ENCODE peak calls at places on chromosomes 7 and 10, in six cellular contexts. One of them, this sample, is unnamed.

GRCh38 chr10:7484456-7485266 is 73.8 kb upstream of the SFMBT2 start:
- DNase-seq in body of pancreas: no peak
- DNase-seq in colonic mucosa: peak; percentile 23
- DNase-seq in suprapubic skin: no peak
- DNase-seq in thoracic aorta: no peak
- DNase-seq in mammary epithelial cell: no peak
- DNase-seq in this sample: no peak

GRCh38 chr10:71920540-71921318 is 43.5 kb upstream of the CHST3 start:
- DNase-seq in body of pancreas: no peak
- DNase-seq in colonic mucosa: peak; percentile 80
- DNase-seq in suprapubic skin: no peak
- DNase-seq in thoracic aorta: no peak
- DNase-seq in mammary epithelial cell: peak; percentile 73
- DNase-seq in this sample: no peak

GRCh38 chr10:24929056-24929544 is 23.3 kb downstream of the PRTFDC1 start:
- DNase-seq in body of pancreas: no peak
- DNase-seq in colonic mucosa: no peak
- DNase-seq in suprapubic skin: no peak
- DNase-seq in thoracic aorta: no peak
- DNase-seq in mammary epithelial cell: no peak
- DNase-seq in this sample: no peak

GRCh38 chr7:99379043-99379577 is 4.6 kb downstream of the ARPC1B start:
- DNase-seq in body of pancreas: no peak
- DNase-seq in colonic mucosa: peak; percentile 54
- DNase-seq in suprapubic skin: peak; percentile 86
- DNase-seq in thoracic aorta: peak; percentile 55
- DNase-seq in mammary epithelial cell: peak; percentile 88
- DNase-seq in this sample: peak; percentile 71

GRCh38 chr10:76884673-76885275 is 752.8 kb downstream of the KCNMA1 start:
- DNase-seq in body of pancreas: no peak
- DNase-seq in colonic mucosa: no peak
- DNase-seq in suprapubic skin: no peak
- DNase-seq in thoracic aorta: no peak
- DNase-seq in mammary epithelial cell: no peak
- DNase-seq in this sample: no peak

GRCh38 chr10:32308027-32308603 is 38.8 kb downstream of the EPC1 start:
- DNase-seq in body of pancreas: no peak
- DNase-seq in colonic mucosa: no peak
- DNase-seq in suprapubic skin: no peak
- DNase-seq in thoracic aorta: no peak
- DNase-seq in mammary epithelial cell: no peak
- DNase-seq in this sample: no peak

GRCh38 chr10:127976286-127976685 is 69.4 kb downstream of the PTPRE start:
- DNase-seq in body of pancreas: no peak
- DNase-seq in colonic mucosa: no peak
- DNase-seq in suprapubic skin: no peak
- DNase-seq in thoracic aorta: no peak
- DNase-seq in mammary epithelial cell: no peak
- DNase-seq in this sample: no peak

GRCh38 chr7:66255533-66256100 is 50.5 kb downstream of the TPST1 start:
- DNase-seq in body of pancreas: no peak
- DNase-seq in colonic mucosa: no peak
- DNase-seq in suprapubic skin: no peak
- DNase-seq in thoracic aorta: no peak
- DNase-seq in mammary epithelial cell: peak; percentile 72
- DNase-seq in this sample: peak; percentile 26

GRCh38 chr7:34430456-34430855 is 227.6 kb upstream of the NPSR1 start:
- DNase-seq in body of pancreas: no peak
- DNase-seq in colonic mucosa: no peak
- DNase-seq in suprapubic skin: no peak
- DNase-seq in thoracic aorta: no peak
- DNase-seq in mammary epithelial cell: peak; percentile 55
- DNase-seq in this sample: peak; percentile 54

GRCh38 chr7:37817219-37817618 is 31.2 kb upstream of the NME8 start:
- DNase-seq in body of pancreas: no peak
- DNase-seq in colonic mucosa: no peak
- DNase-seq in suprapubic skin: no peak
- DNase-seq in thoracic aorta: no peak
- DNase-seq in mammary epithelial cell: no peak
- DNase-seq in this sample: no peak

GRCh38 chr10:114697061-114697598 is 39.1 kb upstream of the ABLIM1 start:
- DNase-seq in body of pancreas: no peak
- DNase-seq in colonic mucosa: no peak
- DNase-seq in suprapubic skin: no peak
- DNase-seq in thoracic aorta: no peak
- DNase-seq in mammary epithelial cell: peak; percentile 85
- DNase-seq in this sample: peak; percentile 69

GRCh38 chr7:101934618-101935017 is 117.2 kb downstream of the CUX1 start:
- DNase-seq in body of pancreas: no peak
- DNase-seq in colonic mucosa: peak; percentile 59
- DNase-seq in suprapubic skin: no peak
- DNase-seq in thoracic aorta: no peak
- DNase-seq in mammary epithelial cell: no peak
- DNase-seq in this sample: no peak

GRCh38 chr7:155198901-155199845 is 98.5 kb upstream of the INSIG1 start:
- DNase-seq in body of pancreas: no peak
- DNase-seq in colonic mucosa: no peak
- DNase-seq in suprapubic skin: no peak
- DNase-seq in thoracic aorta: no peak
- DNase-seq in mammary epithelial cell: peak; percentile 70
- DNase-seq in this sample: no peak

GRCh38 chr7:25839084-25839769 is 312.8 kb upstream of the NFE2L3 start:
- DNase-seq in body of pancreas: no peak
- DNase-seq in colonic mucosa: no peak
- DNase-seq in suprapubic skin: no peak
- DNase-seq in thoracic aorta: no peak
- DNase-seq in mammary epithelial cell: no peak
- DNase-seq in this sample: peak; percentile 10
- TF ChIP-seq CTCF in body of pancreas: no peak
- TF ChIP-seq CTCF in colonic mucosa: peak; percentile 26
- TF ChIP-seq CTCF in suprapubic skin: no peak
- TF ChIP-seq CTCF in thoracic aorta: peak; percentile 10
- TF ChIP-seq CTCF in mammary epithelial cell: peak; percentile 45
- TF ChIP-seq CTCF in this sample: peak; percentile 26

GRCh38 chr10:86164216-86164774 is 202.3 kb downstream of the GRID1 start:
- DNase-seq in body of pancreas: no peak
- DNase-seq in colonic mucosa: peak; percentile 23
- DNase-seq in suprapubic skin: peak; percentile 16
- DNase-seq in thoracic aorta: no peak
- DNase-seq in mammary epithelial cell: no peak
- DNase-seq in this sample: no peak

GRCh38 chr10:86162036-86162435 is 204.6 kb downstream of the GRID1 start:
- DNase-seq in body of pancreas: no peak
- DNase-seq in colonic mucosa: no peak
- DNase-seq in suprapubic skin: no peak
- DNase-seq in thoracic aorta: no peak
- DNase-seq in mammary epithelial cell: no peak
- DNase-seq in this sample: no peak

GRCh38 chr10:86160890-86161585 is 205.6 kb downstream of the GRID1 start:
- DNase-seq in body of pancreas: no peak
- DNase-seq in colonic mucosa: no peak
- DNase-seq in suprapubic skin: peak; percentile 18
- DNase-seq in thoracic aorta: no peak
- DNase-seq in mammary epithelial cell: no peak
- DNase-seq in this sample: peak; percentile 50

GRCh38 chr10:86163522-86164215 is 202.9 kb downstream of the GRID1 start:
- DNase-seq in body of pancreas: no peak
- DNase-seq in colonic mucosa: peak; percentile 49
- DNase-seq in suprapubic skin: peak; percentile 30
- DNase-seq in thoracic aorta: no peak
- DNase-seq in mammary epithelial cell: no peak
- DNase-seq in this sample: no peak

GRCh38 chr10:86162696-86163400 is 203.7 kb downstream of the GRID1 start:
- DNase-seq in body of pancreas: no peak
- DNase-seq in colonic mucosa: no peak
- DNase-seq in suprapubic skin: peak; percentile 37
- DNase-seq in thoracic aorta: no peak
- DNase-seq in mammary epithelial cell: no peak
- DNase-seq in this sample: no peak
- H3K27ac ChIP-seq in body of pancreas: no peak overlapping the region
- H3K27ac ChIP-seq in colonic mucosa: no peak overlapping the region
- H3K27ac ChIP-seq in suprapubic skin: no peak overlapping the region
- H3K27ac ChIP-seq in thoracic aorta: no peak overlapping the region
- H3K27ac ChIP-seq in mammary epithelial cell: no peak overlapping the region
- H3K27ac ChIP-seq in this sample: no peak overlapping the region

DNA sequence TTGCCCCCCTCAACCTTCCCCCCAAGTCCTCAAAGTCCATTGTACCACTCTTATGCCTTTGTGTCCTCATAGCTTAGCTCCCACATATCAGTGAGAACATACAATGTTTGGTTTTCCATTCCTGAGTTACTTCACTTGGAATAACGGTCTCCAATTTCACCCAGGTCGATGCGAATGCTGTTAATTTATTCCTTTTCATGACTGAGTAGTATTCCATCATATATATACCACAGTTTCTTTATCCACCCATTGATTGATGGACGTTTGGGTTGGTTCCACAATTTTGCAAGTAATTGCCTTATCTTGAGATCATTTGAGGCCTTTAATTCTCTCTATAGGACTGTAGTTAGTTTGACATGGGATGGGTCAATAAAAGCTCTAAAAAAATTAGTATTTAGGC is 124.7 kb downstream of the ARL4A start:
- DNase-seq in body of pancreas: no peak
- DNase-seq in colonic mucosa: no peak
- DNase-seq in suprapubic skin: no peak
- DNase-seq in thoracic aorta: no peak
- DNase-seq in mammary epithelial cell: no peak
- DNase-seq in this sample: no peak
- TF ChIP-seq CTCF in body of pancreas: no peak
- TF ChIP-seq CTCF in colonic mucosa: no peak
- TF ChIP-seq CTCF in suprapubic skin: no peak
- TF ChIP-seq CTCF in thoracic aorta: no peak
- TF ChIP-seq CTCF in mammary epithelial cell: no peak
- TF ChIP-seq CTCF in this sample: no peak

DNA sequence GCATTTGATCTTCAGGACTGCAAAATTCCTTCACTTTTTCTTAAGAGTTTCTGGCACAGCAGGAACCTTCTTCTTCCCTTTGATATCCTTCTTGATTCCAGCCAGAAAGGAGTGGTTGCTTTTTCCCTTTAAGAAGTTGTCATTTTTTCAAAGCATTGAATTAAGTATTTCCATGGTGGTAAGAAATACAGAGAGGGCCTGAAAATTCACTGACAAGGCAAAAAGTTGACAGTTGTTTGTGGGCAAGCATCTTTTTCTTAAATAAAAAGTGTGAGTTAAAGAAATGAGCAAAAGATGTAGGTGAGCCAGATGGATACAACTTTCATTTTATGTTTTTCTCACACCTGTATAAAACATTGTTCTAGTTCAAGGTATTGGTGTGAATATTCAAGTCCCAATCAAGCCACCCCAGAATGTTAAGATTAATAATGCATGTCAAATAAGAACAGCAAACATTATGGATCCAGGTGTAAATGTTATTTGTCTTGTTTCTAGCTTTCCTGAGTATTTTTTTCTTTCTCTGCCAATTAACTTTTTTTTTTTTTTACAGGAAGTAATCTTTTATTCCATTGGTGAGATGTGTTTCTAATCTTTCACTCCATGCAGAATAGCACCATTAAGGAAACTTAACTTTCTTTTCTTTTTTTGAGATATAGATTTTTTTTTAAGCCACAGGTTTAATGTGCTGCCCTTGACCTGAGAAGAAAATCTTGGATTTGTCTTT is 334.3 kb upstream of the SEMA3A start:
- DNase-seq in body of pancreas: no peak
- DNase-seq in colonic mucosa: no peak
- DNase-seq in suprapubic skin: no peak
- DNase-seq in thoracic aorta: no peak
- DNase-seq in mammary epithelial cell: no peak
- DNase-seq in this sample: no peak
- H3K27ac ChIP-seq in body of pancreas: no peak overlapping the region
- H3K27ac ChIP-seq in colonic mucosa: no peak overlapping the region
- H3K27ac ChIP-seq in suprapubic skin: no peak overlapping the region
- H3K27ac ChIP-seq in thoracic aorta: no peak overlapping the region
- H3K27ac ChIP-seq in mammary epithelial cell: no peak overlapping the region
- H3K27ac ChIP-seq in this sample: no peak overlapping the region

This sample was measured in RWPE1.